ENCODE peak calls at places on chromosomes 3 and 15, in six cellular contexts. Q is GM23338, K is heart right ventricle, E is keratinocyte, J is right atrium auricular region, N is heart left ventricle. W is an unnamed sample.
A peak's percentile ranks its signal among the peaks of the same experiment; 100 is the strongest.

GRCh38 chr3:38595393-38595792 is 54.1 kb downstream of the SCN5A start:
- DNase-seq in Q (no peak), K (no peak), E (no peak), J (no peak), N (no peak), W (no peak)

GRCh38 chr3:94303897-94304296 is 241.0 kb downstream of the NSUN3 start:
- DNase-seq in Q (peak; percentile 32), K (no peak), E (no peak), J (no peak), N (no peak), W (no peak)

GRCh38 chr3:126111126-126111551 is 27.2 kb upstream of the SLC41A3 start:
- DNase-seq in Q (no peak), K (no peak), E (no peak), J (peak; percentile 46), N (no peak), W (no peak)

GRCh38 chr15:59501531-59502113 is 63.6 kb downstream of the FAM81A start:
- DNase-seq in Q (peak; percentile 85), K (no peak), E (peak; percentile 46), J (no peak), N (no peak), W (no peak)

GRCh38 chr15:70526221-70526973 is 237.0 kb downstream of the UACA start:
- DNase-seq in Q (no peak), K (no peak), E (no peak), J (peak; percentile 47), N (no peak), W (no peak)

GRCh38 chr15:88440021-88440420 is 27.2 kb downstream of the MRPL46 start:
- DNase-seq in Q (no peak), K (no peak), E (peak; percentile 11), J (no peak), N (no peak), W (peak; percentile 11)

GRCh38 chr3:88985491-88985890 is 121.9 kb upstream of the EPHA3 start:
- DNase-seq in Q (no peak), K (no peak), E (no peak), J (no peak), N (no peak), W (no peak)

GRCh38 chr3:182139627-182140357 is 428.1 kb downstream of the SOX2 start:
- DNase-seq in Q (peak; percentile 79), K (no peak), E (no peak), J (no peak), N (no peak), W (no peak)

GRCh38 chr15:96737408-96737807 is 406.9 kb downstream of the NR2F2 start:
- DNase-seq in Q (no peak), K (no peak), E (no peak), J (no peak), N (no peak), W (no peak)

GRCh38 chr15:79970921-79971434 is at the start of gene BCL2A1:
- DNase-seq in Q (no peak), K (no peak), E (peak; percentile 52), J (peak; percentile 59), N (no peak), W (no peak)

GRCh38 chr3:69671082-69671952 is 67.9 kb upstream of the MITF start:
- DNase-seq in Q (peak; percentile 63), K (peak; percentile 51), E (no peak), J (no peak), N (no peak), W (no peak)

GRCh38 chr15:49902791-49903481 is 216.1 kb downstream of the ATP8B4 start:
- DNase-seq in Q (no peak), K (peak; percentile 33), E (no peak), J (no peak), N (no peak), W (no peak)

GRCh38 chr3:138296639-138297038 is 33.0 kb downstream of the NME9 start:
- DNase-seq in Q (no peak), K (no peak), E (no peak), J (no peak), N (no peak), W (no peak)

GRCh38 chr3:53671192-53672021 is 174.8 kb downstream of the CHDH start:
- DNase-seq in Q (no peak), K (no peak), E (no peak), J (no peak), N (no peak), W (no peak)

GRCh38 chr3:110234831-110235230 is 836.8 kb upstream of the NECTIN3 start:
- DNase-seq in Q (no peak), K (no peak), E (no peak), J (no peak), N (no peak), W (no peak)

GRCh38 chr3:95134693-95135375 is 1072.0 kb downstream of the NSUN3 start:
- DNase-seq in Q (no peak), K (peak; percentile 6), E (no peak), J (no peak), N (no peak), W (no peak)

GRCh38 chr3:150721285-150722130 is 17.8 kb upstream of the ERICH6 start:
- DNase-seq in Q (peak; percentile 87), K (no peak), E (no peak), J (no peak), N (no peak), W (no peak)

GRCh38 chr3:37745079-37745478 is 116.6 kb upstream of the CTDSPL start:
- DNase-seq in Q (no peak), K (no peak), E (no peak), J (no peak), N (no peak), W (no peak)

DNA sequence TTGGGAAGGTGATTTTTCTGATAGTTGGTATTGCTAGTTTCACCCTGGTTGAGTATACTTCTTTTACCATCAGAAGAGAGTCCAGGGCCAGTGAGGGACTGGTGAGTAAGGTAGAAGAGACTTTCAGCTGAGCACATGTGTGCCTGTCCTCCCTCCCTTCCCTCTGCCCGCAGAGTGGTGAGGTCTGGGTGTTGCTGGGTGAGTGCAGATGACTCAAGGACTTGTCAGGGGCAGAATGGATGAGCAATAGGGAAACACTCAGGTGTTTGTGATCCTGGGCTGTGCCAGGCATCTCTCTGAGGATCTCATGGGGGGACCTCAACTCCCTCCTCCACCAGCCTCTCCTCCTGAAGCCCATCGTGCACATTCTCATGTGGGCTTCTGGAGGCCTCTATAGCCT is 76.0 kb upstream of the GSK3B start:
- DNase-seq in Q (no peak), K (no peak), E (peak; percentile 82), J (no peak), N (no peak), W (no peak)
- H3K27ac ChIP-seq in Q (no peak overlapping the region), K (no peak overlapping the region), E (peak overlapping the region; percentile 85), J (no peak overlapping the region), N (no peak overlapping the region), W (no peak overlapping the region)

GRCh38 chr3:47583320-47584075 is 4.8 kb upstream of the CSPG5 start:
- DNase-seq in Q (peak; percentile 44), K (no peak), E (no peak), J (no peak), N (no peak), W (no peak)
- TF ChIP-seq CTCF in Q (peak; percentile 23), K (no peak), E (no peak), J (no peak), N (no peak), W (no peak)

GRCh38 chr3:187025656-187026320 is 95.5 kb downstream of the ST6GAL1 start:
- DNase-seq in Q (no peak), K (no peak), E (no peak), J (no peak), N (no peak), W (no peak)
- H3K27ac ChIP-seq in Q (peak overlapping the region; percentile 55), K (no peak overlapping the region), E (no peak overlapping the region), J (no peak overlapping the region), N (no peak overlapping the region), W (no peak overlapping the region)

GRCh38 chr3:8574670-8575322 is 69.8 kb downstream of the SSUH2 start:
- DNase-seq in Q (no peak), K (no peak), E (no peak), J (no peak), N (no peak), W (no peak)

GRCh38 chr3:8567784-8568575 is 66.4 kb downstream of the LMCD1 start:
- DNase-seq in Q (no peak), K (no peak), E (no peak), J (peak; percentile 54), N (no peak), W (no peak)

GRCh38 chr3:8573342-8573926 is 71.2 kb downstream of the SSUH2 start:
- DNase-seq in Q (no peak), K (no peak), E (no peak), J (peak; percentile 58), N (no peak), W (no peak)

GRCh38 chr3:8574040-8574669 is 70.4 kb downstream of the SSUH2 start:
- DNase-seq in Q (no peak), K (no peak), E (no peak), J (peak; percentile 51), N (no peak), W (no peak)

GRCh38 chr3:8571256-8571655 is 69.6 kb downstream of the LMCD1 start:
- DNase-seq in Q (no peak), K (no peak), E (no peak), J (peak; percentile 52), N (no peak), W (no peak)
- TF ChIP-seq CTCF in Q (no peak), K (no peak), E (no peak), J (no peak), N (no peak), W (no peak)

GRCh38 chr15:64697911-64698369 is 77.4 kb downstream of the RBPMS2 start:
- DNase-seq in Q (no peak), K (peak; percentile 18), E (peak; percentile 25), J (no peak), N (no peak), W (no peak)
- H3K27ac ChIP-seq in Q (peak overlapping the region; percentile 33), K (peak overlapping the region; percentile 97), E (peak overlapping the region; percentile 46), J (peak overlapping the region; percentile 94), N (no peak overlapping the region), W (peak overlapping the region; percentile 43)

GRCh38 chr3:19146685-19147650 is 1.3 kb upstream of the KCNH8 start:
- DNase-seq in Q (peak; percentile 97), K (peak; percentile 62), E (no peak), J (peak; percentile 61), N (peak; percentile 73), W (peak; percentile 61)
- TF ChIP-seq CTCF in Q (peak; percentile 29), K (peak; percentile 49), E (peak; percentile 14), J (peak; percentile 50), N (peak; percentile 11), W (no peak)

DNA sequence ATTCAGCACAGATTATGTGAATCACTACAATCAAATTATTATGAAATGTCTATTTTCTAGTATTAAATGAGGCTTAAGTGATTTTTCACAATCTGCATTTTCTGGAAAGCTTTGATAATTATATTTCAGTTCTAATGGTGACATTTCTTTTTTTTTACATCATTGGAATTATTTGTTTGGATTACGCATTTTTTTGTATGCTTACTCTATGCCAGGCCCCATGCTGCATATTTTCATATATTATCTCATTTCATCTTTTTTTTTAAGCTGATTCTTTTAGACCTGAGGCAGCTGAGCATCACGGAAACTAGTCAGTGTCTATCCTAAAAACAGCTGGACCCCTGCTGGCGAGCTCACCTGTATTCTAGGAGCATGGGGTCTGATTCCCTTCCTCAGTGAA is 31.1 kb downstream of the SLCO3A1 start:
- DNase-seq in Q (peak; percentile 33), K (no peak), E (no peak), J (no peak), N (no peak), W (no peak)
- H3K27ac ChIP-seq in Q (no peak overlapping the region), K (no peak overlapping the region), E (no peak overlapping the region), J (no peak overlapping the region), N (no peak overlapping the region), W (no peak overlapping the region)